ENCODE peak calls at places on chromosomes 7 and 10, in seven cellular contexts. One of them, this sample, is unnamed.

GRCh38 chr7:120997902-120998301 is 9.4 kb downstream of the CPED1 start:
- DNase-seq in SK-N-SH: no peak
- DNase-seq in HepG2: no peak
- DNase-seq in T47D: no peak
- DNase-seq in HCT116: no peak
- DNase-seq in K562: no peak
- DNase-seq in GM12878: no peak
- DNase-seq in this sample: no peak

GRCh38 chr7:127666602-127667001 is 14.6 kb downstream of the SND1 start:
- DNase-seq in SK-N-SH: peak; percentile 32
- DNase-seq in HepG2: no peak
- DNase-seq in T47D: no peak
- DNase-seq in HCT116: no peak
- DNase-seq in K562: no peak
- DNase-seq in GM12878: no peak
- DNase-seq in this sample: no peak

GRCh38 chr7:152674860-152675760 is 831 bp downstream of the XRCC2 start:
- DNase-seq in SK-N-SH: peak; percentile 78
- DNase-seq in HepG2: peak; percentile 47
- DNase-seq in T47D: no peak
- DNase-seq in HCT116: no peak
- DNase-seq in K562: peak; percentile 54
- DNase-seq in GM12878: no peak
- DNase-seq in this sample: no peak

GRCh38 chr10:947051-947450 is 15.5 kb upstream of the LARP4B start:
- DNase-seq in SK-N-SH: no peak
- DNase-seq in HepG2: no peak
- DNase-seq in T47D: peak; percentile 57
- DNase-seq in HCT116: no peak
- DNase-seq in K562: no peak
- DNase-seq in GM12878: no peak
- DNase-seq in this sample: no peak

GRCh38 chr10:66505003-66505707 is 420.7 kb upstream of the LRRTM3 start:
- DNase-seq in SK-N-SH: no peak
- DNase-seq in HepG2: no peak
- DNase-seq in T47D: no peak
- DNase-seq in HCT116: no peak
- DNase-seq in K562: no peak
- DNase-seq in GM12878: no peak
- DNase-seq in this sample: no peak

GRCh38 chr7:108246227-108246837 is 116.2 kb upstream of the LAMB4 start:
- DNase-seq in SK-N-SH: no peak
- DNase-seq in HepG2: peak; percentile 80
- DNase-seq in T47D: no peak
- DNase-seq in HCT116: peak; percentile 61
- DNase-seq in K562: peak; percentile 82
- DNase-seq in GM12878: peak; percentile 26
- DNase-seq in this sample: peak; percentile 19

GRCh38 chr7:91151916-91152315 is 112.3 kb upstream of the FZD1 start:
- DNase-seq in SK-N-SH: no peak
- DNase-seq in HepG2: no peak
- DNase-seq in T47D: no peak
- DNase-seq in HCT116: no peak
- DNase-seq in K562: no peak
- DNase-seq in GM12878: no peak
- DNase-seq in this sample: no peak

GRCh38 chr10:116158036-116158435 is 115.0 kb downstream of the GFRA1 start:
- DNase-seq in SK-N-SH: no peak
- DNase-seq in HepG2: no peak
- DNase-seq in T47D: no peak
- DNase-seq in HCT116: no peak
- DNase-seq in K562: no peak
- DNase-seq in GM12878: no peak
- DNase-seq in this sample: no peak

GRCh38 chr10:30472414-30473155 is 38.6 kb downstream of the MAP3K8 start:
- DNase-seq in SK-N-SH: no peak
- DNase-seq in HepG2: no peak
- DNase-seq in T47D: no peak
- DNase-seq in HCT116: no peak
- DNase-seq in K562: no peak
- DNase-seq in GM12878: no peak
- DNase-seq in this sample: no peak

GRCh38 chr10:32155075-32155516 is 98.9 kb upstream of the KIF5B start:
- DNase-seq in SK-N-SH: no peak
- DNase-seq in HepG2: no peak
- DNase-seq in T47D: no peak
- DNase-seq in HCT116: no peak
- DNase-seq in K562: no peak
- DNase-seq in GM12878: no peak
- DNase-seq in this sample: no peak

GRCh38 chr10:130778166-130778545 is 533.4 kb downstream of the TCERG1L start:
- DNase-seq in SK-N-SH: no peak
- DNase-seq in HepG2: no peak
- DNase-seq in T47D: no peak
- DNase-seq in HCT116: no peak
- DNase-seq in K562: no peak
- DNase-seq in GM12878: no peak
- DNase-seq in this sample: no peak

GRCh38 chr7:70668606-70669358 is 463.2 kb upstream of the GALNT17 start:
- DNase-seq in SK-N-SH: no peak
- DNase-seq in HepG2: no peak
- DNase-seq in T47D: no peak
- DNase-seq in HCT116: no peak
- DNase-seq in K562: no peak
- DNase-seq in GM12878: peak; percentile 43
- DNase-seq in this sample: no peak

GRCh38 chr7:27154901-27155815 is 1.3 kb downstream of the HOXA7 start:
- DNase-seq in SK-N-SH: no peak
- DNase-seq in HepG2: no peak
- DNase-seq in T47D: no peak
- DNase-seq in HCT116: no peak
- DNase-seq in K562: no peak
- DNase-seq in GM12878: no peak
- DNase-seq in this sample: peak; percentile 53

GRCh38 chr10:47246409-47247189 is 53.4 kb upstream of the GDF10 start:
- DNase-seq in SK-N-SH: no peak
- DNase-seq in HepG2: no peak
- DNase-seq in T47D: no peak
- DNase-seq in HCT116: no peak
- DNase-seq in K562: no peak
- DNase-seq in GM12878: no peak
- DNase-seq in this sample: no peak

GRCh38 chr10:23540401-23540800 is 101.5 kb downstream of the OTUD1 start:
- DNase-seq in SK-N-SH: no peak
- DNase-seq in HepG2: no peak
- DNase-seq in T47D: no peak
- DNase-seq in HCT116: no peak
- DNase-seq in K562: no peak
- DNase-seq in GM12878: no peak
- DNase-seq in this sample: no peak

GRCh38 chr7:115678049-115678982 is 352.2 kb downstream of the TFEC start:
- DNase-seq in SK-N-SH: no peak
- DNase-seq in HepG2: peak; percentile 93
- DNase-seq in T47D: no peak
- DNase-seq in HCT116: no peak
- DNase-seq in K562: no peak
- DNase-seq in GM12878: no peak
- DNase-seq in this sample: no peak

GRCh38 chr7:33185786-33186185 is 56.4 kb downstream of the BBS9 start:
- DNase-seq in SK-N-SH: peak; percentile 63
- DNase-seq in HepG2: peak; percentile 62
- DNase-seq in T47D: peak; percentile 51
- DNase-seq in HCT116: peak; percentile 34
- DNase-seq in K562: peak; percentile 29
- DNase-seq in GM12878: no peak
- DNase-seq in this sample: no peak

GRCh38 chr7:78679477-78679876 is 774.0 kb downstream of the MAGI2 start:
- DNase-seq in SK-N-SH: no peak
- DNase-seq in HepG2: no peak
- DNase-seq in T47D: no peak
- DNase-seq in HCT116: no peak
- DNase-seq in K562: no peak
- DNase-seq in GM12878: no peak
- DNase-seq in this sample: no peak
- TF ChIP-seq JUND in SK-N-SH: no peak
- TF ChIP-seq JUND in HepG2: no peak
- TF ChIP-seq JUND in T47D: no peak
- TF ChIP-seq JUND in HCT116: no peak
- TF ChIP-seq JUND in K562: no peak
- TF ChIP-seq JUND in GM12878: no peak
- TF ChIP-seq JUND in this sample: no peak

GRCh38 chr7:15747187-15748111 is 61.0 kb upstream of the MEOX2 start:
- DNase-seq in SK-N-SH: no peak
- DNase-seq in HepG2: no peak
- DNase-seq in T47D: no peak
- DNase-seq in HCT116: no peak
- DNase-seq in K562: no peak
- DNase-seq in GM12878: no peak
- DNase-seq in this sample: no peak
- TF ChIP-seq JUND in SK-N-SH: no peak
- TF ChIP-seq JUND in HepG2: no peak
- TF ChIP-seq JUND in T47D: no peak
- TF ChIP-seq JUND in HCT116: no peak
- TF ChIP-seq JUND in K562: no peak
- TF ChIP-seq JUND in GM12878: no peak
- TF ChIP-seq JUND in this sample: no peak

GRCh38 chr7:101702362-101702850 is 73.3 kb upstream of the MYL10 start:
- DNase-seq in SK-N-SH: no peak
- DNase-seq in HepG2: peak; percentile 56
- DNase-seq in T47D: peak; percentile 29
- DNase-seq in HCT116: peak; percentile 23
- DNase-seq in K562: no peak
- DNase-seq in GM12878: no peak
- DNase-seq in this sample: no peak
- TF ChIP-seq JUND in SK-N-SH: no peak
- TF ChIP-seq JUND in HepG2: no peak
- TF ChIP-seq JUND in T47D: no peak
- TF ChIP-seq JUND in HCT116: no peak
- TF ChIP-seq JUND in K562: no peak
- TF ChIP-seq JUND in GM12878: no peak
- TF ChIP-seq JUND in this sample: no peak

DNA sequence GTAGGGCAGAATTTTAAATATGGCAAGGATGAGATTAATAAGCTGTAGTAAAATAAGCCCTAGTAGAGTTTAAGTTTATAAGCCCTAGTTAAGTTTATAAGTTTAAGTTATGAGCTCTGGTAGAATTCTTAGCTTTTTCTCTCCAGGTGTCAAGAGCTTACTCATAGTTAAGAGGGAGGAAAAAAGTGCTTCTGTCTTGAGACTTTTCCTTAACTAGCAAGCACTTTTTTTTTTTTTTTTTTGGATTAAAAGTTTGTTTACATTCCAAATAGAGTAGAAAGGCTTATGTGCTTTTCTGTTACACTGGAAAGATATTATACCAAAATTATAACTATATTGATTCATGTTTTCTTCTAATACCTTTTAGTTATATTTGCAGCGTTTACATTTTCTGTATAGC is 25.5 kb upstream of the MPP7 start:
- DNase-seq in SK-N-SH: no peak
- DNase-seq in HepG2: no peak
- DNase-seq in T47D: no peak
- DNase-seq in HCT116: no peak
- DNase-seq in K562: no peak
- DNase-seq in GM12878: no peak
- DNase-seq in this sample: no peak
- TF ChIP-seq JUND in SK-N-SH: no peak
- TF ChIP-seq JUND in HepG2: no peak
- TF ChIP-seq JUND in T47D: no peak
- TF ChIP-seq JUND in HCT116: no peak
- TF ChIP-seq JUND in K562: no peak
- TF ChIP-seq JUND in GM12878: no peak
- TF ChIP-seq JUND in this sample: no peak

GRCh38 chr10:71582019-71582418 is 137.6 kb downstream of the C10orf105 start:
- DNase-seq in SK-N-SH: no peak
- DNase-seq in HepG2: no peak
- DNase-seq in T47D: no peak
- DNase-seq in HCT116: no peak
- DNase-seq in K562: peak; percentile 65
- DNase-seq in GM12878: no peak
- DNase-seq in this sample: no peak
- TF ChIP-seq JUND in SK-N-SH: no peak
- TF ChIP-seq JUND in HepG2: no peak
- TF ChIP-seq JUND in T47D: no peak
- TF ChIP-seq JUND in HCT116: no peak
- TF ChIP-seq JUND in K562: no peak
- TF ChIP-seq JUND in GM12878: no peak
- TF ChIP-seq JUND in this sample: no peak

DNA sequence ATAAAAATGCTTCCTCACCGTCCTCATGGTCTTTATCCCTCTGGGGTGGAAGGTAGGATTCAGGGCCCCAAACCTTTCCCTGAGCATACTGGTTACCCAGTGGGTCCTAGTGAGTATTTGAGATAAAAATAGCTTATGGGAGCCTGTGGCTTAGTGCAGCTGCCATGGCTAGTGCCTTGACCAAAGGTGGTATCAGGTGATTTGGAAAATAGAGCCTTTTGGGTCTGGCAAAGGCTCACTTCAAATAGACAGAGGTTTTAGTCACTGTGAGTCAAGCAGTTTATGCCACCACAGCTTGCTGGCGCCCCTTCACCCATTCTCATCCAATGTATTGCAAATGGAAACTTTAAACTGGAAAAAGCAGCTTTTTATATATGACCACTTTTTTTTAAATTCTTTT is 30.4 kb downstream of the PLAU start:
- DNase-seq in SK-N-SH: no peak
- DNase-seq in HepG2: no peak
- DNase-seq in T47D: no peak
- DNase-seq in HCT116: no peak
- DNase-seq in K562: no peak
- DNase-seq in GM12878: no peak
- DNase-seq in this sample: no peak
- TF ChIP-seq JUND in SK-N-SH: no peak
- TF ChIP-seq JUND in HepG2: no peak
- TF ChIP-seq JUND in T47D: no peak
- TF ChIP-seq JUND in HCT116: no peak
- TF ChIP-seq JUND in K562: no peak
- TF ChIP-seq JUND in GM12878: no peak
- TF ChIP-seq JUND in this sample: no peak